ENCODE peak calls at places on chromosomes 7 and 10, in four cellular contexts. V is heart left ventricle; P is CD8-positive, alpha-beta T cell; O is Karpas-422. J is an unnamed sample. For H3K4me1, the result is how much of the 10 kb centered on the place peaks cover.

GRCh38 chr7:116500071-116500853 is 724 bp downstream of the CAV2 start:
- DNase-seq in V (peak), P (no peak), O (no peak), J (peak)

GRCh38 chr7:138979226-138979979 is 1.8 kb downstream of the KIAA1549 start:
- DNase-seq in V (no peak), P (no peak), O (no peak), J (no peak)

GRCh38 chr7:32104766-32105165 is 34.6 kb upstream of the PDE1C start:
- DNase-seq in V (no peak), P (no peak), O (no peak), J (no peak)

GRCh38 chr7:7181519-7182155 is 707 bp upstream of the C1GALT1 start:
- DNase-seq in V (peak), P (peak), O (peak), J (peak)

GRCh38 chr7:94176694-94177200 is 172.6 kb upstream of the BET1 start:
- DNase-seq in V (no peak), P (no peak), O (no peak), J (no peak)

GRCh38 chr10:96491303-96491702 is 22.4 kb downstream of the TLL2 start:
- DNase-seq in V (no peak), P (no peak), O (peak), J (no peak)

GRCh38 chr7:17166824-17167379 is 131.6 kb upstream of the AHR start:
- DNase-seq in V (no peak), P (no peak), O (no peak), J (no peak)

GRCh38 chr10:14396441-14397048 is 65.8 kb upstream of the FRMD4A start:
- DNase-seq in V (no peak), P (no peak), O (peak), J (no peak)

GRCh38 chr7:153567426-153567825 is 484.8 kb upstream of the DPP6 start:
- DNase-seq in V (peak), P (no peak), O (no peak), J (no peak)

GRCh38 chr10:48505394-48506112 is 99.3 kb downstream of the ARHGAP22 start:
- DNase-seq in V (no peak), P (no peak), O (no peak), J (no peak)

GRCh38 chr7:106047146-106047545 is 65.0 kb downstream of the SYPL1 start:
- DNase-seq in V (no peak), P (no peak), O (peak), J (no peak)

GRCh38 chr7:99473315-99473596 is 566 bp downstream of the ZNF789 start:
- DNase-seq in V (no peak), P (no peak), O (peak), J (no peak)

GRCh38 chr7:102463841-102464576 is 654 bp downstream of the ALKBH4 start:
- DNase-seq in V (no peak), P (no peak), O (peak), J (peak)

GRCh38 chr7:65731562-65732035 is 141.3 kb upstream of the VKORC1L1 start:
- DNase-seq in V (no peak), P (no peak), O (no peak), J (no peak)

GRCh38 chr7:158747408-158747807 is 42.8 kb upstream of the NCAPG2 start:
- DNase-seq in V (no peak), P (no peak), O (no peak), J (no peak)

GRCh38 chr10:6019796-6020195 is 42.4 kb downstream of the IL2RA start:
- DNase-seq in V (no peak), P (no peak), O (no peak), J (no peak)

GRCh38 chr7:106062521-106062931 is 49.6 kb downstream of the SYPL1 start:
- DNase-seq in V (no peak), P (no peak), O (peak), J (no peak)

GRCh38 chr10:20105931-20106330 is 289.7 kb downstream of the PLXDC2 start:
- DNase-seq in V (no peak), P (no peak), O (no peak), J (no peak)

GRCh38 chr7:1757601-1758000 is 87.5 kb downstream of the ELFN1 start:
- DNase-seq in V (no peak), P (no peak), O (no peak), J (peak)

GRCh38 chr10:90787906-90788491 is 69.8 kb downstream of the HTR7 start:
- DNase-seq in V (no peak), P (no peak), O (peak), J (no peak)

GRCh38 chr7:140982508-140982907 is 32.2 kb downstream of the MRPS33 start:
- DNase-seq in V (no peak), P (no peak), O (no peak), J (no peak)

GRCh38 chr7:139570119-139570518 is 46.6 kb downstream of the CLEC2L start:
- DNase-seq in V (no peak), P (no peak), O (no peak), J (no peak)

GRCh38 chr7:90474284-90475210 is 5.1 kb downstream of the PTTG1IP2 start:
- DNase-seq in V (no peak), P (no peak), O (no peak), J (no peak)

GRCh38 chr7:69615696-69616095 is 17.4 kb downstream of the AUTS2 start:
- DNase-seq in V (no peak), P (no peak), O (no peak), J (no peak)

GRCh38 chr10:16809074-16809718 is 8.0 kb downstream of the RSU1 start:
- DNase-seq in V (peak), P (peak), O (peak), J (no peak)

GRCh38 chr7:44769381-44770209 is 20.9 kb downstream of the ZMIZ2 start:
- DNase-seq in V (no peak), P (no peak), O (no peak), J (no peak)

GRCh38 chr10:119305860-119306513 is 98.6 kb downstream of the GRK5 start:
- DNase-seq in V (peak), P (peak), O (peak), J (peak)

GRCh38 chr10:13820119-13820518 is 233.4 kb downstream of the PRPF18 start:
- DNase-seq in V (no peak), P (no peak), O (no peak), J (no peak)

GRCh38 chr7:76514926-76515325 is 4.6 kb downstream of the UPK3B start:
- DNase-seq in V (peak), P (no peak), O (peak), J (peak)

GRCh38 chr10:110336111-110336721 is 31.5 kb upstream of the SMNDC1 start:
- DNase-seq in V (no peak), P (no peak), O (no peak), J (no peak)

GRCh38 chr10:48523212-48523819 is 81.6 kb downstream of the ARHGAP22 start:
- DNase-seq in V (peak), P (no peak), O (no peak), J (peak)

GRCh38 chr10:117619200-117619599 is 76.7 kb downstream of the EMX2 start:
- DNase-seq in V (no peak), P (no peak), O (no peak), J (no peak)

GRCh38 chr7:155124706-155125105 is 54.6 kb downstream of the HTR5A start:
- DNase-seq in V (no peak), P (no peak), O (no peak), J (no peak)

GRCh38 chr10:103592186-103593021 is 98.9 kb downstream of the NEURL1 start:
- DNase-seq in V (no peak), P (peak), O (peak), J (peak)

GRCh38 chr10:106555599-106555998 is 608.9 kb downstream of the SORCS1 start:
- DNase-seq in V (no peak), P (no peak), O (no peak), J (no peak)

GRCh38 chr10:102624094-102624493 is 20.2 kb upstream of the TRIM8 start:
- DNase-seq in V (no peak), P (no peak), O (no peak), J (peak)

GRCh38 chr7:136325021-136325420 is 347.9 kb upstream of the MTPN start:
- DNase-seq in V (no peak), P (no peak), O (no peak), J (no peak)

GRCh38 chr10:12081879-12082560 is 13.3 kb downstream of the DHTKD1 start:
- DNase-seq in V (no peak), P (no peak), O (no peak), J (no peak)

GRCh38 chr10:79161557-79161956 is 92.8 kb downstream of the ZMIZ1 start:
- DNase-seq in V (no peak), P (no peak), O (no peak), J (no peak)

GRCh38 chr7:100065452-100066186 is 15.9 kb downstream of the ZNF3 start:
- DNase-seq in V (no peak), P (no peak), O (no peak), J (no peak)

DNA sequence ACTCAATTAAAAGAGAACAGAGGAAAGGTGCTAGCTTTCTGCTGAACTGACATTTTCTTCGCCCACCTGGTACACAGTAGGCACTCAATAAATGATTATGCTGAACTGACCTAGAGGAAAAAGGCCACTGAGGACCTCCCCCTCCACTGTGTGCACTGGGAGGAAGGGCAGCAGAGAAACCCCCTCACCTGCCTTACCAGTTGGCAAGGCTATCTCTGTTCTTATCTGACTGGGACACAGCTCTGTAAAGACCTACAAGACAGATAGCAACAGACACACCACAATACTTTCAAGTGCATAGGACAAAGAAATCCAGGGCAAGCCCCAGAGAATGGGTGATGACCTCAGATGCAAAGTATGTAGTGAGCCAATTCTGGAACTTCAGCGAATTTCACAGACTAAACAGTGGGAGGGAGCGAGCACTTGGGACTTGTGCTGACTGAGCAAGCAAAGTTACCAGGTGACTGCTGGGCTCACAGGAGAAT is 30.4 kb downstream of the PDLIM1 start:
- DNase-seq in V (no peak), P (no peak), O (no peak), J (no peak)
- H3K4me1 ChIP-seq in V (under half), P (under half), O (under half), J (under half)

GRCh38 chr7:26653966-26654365 is 210.4 kb downstream of the SKAP2 start:
- DNase-seq in V (no peak), P (no peak), O (no peak), J (no peak)
- H3K27ac ChIP-seq in V (no peak), P (no peak), O (no peak), J (no peak)

GRCh38 chr7:28166982-28167715 is 13.4 kb downstream of the JAZF1 start:
- DNase-seq in V (no peak), P (no peak), O (no peak), J (no peak)

GRCh38 chr7:28169166-28169713 is 11.4 kb downstream of the JAZF1 start:
- DNase-seq in V (no peak), P (no peak), O (no peak), J (no peak)

GRCh38 chr7:28165971-28166955 is 14.3 kb downstream of the JAZF1 start:
- DNase-seq in V (no peak), P (no peak), O (no peak), J (no peak)

GRCh38 chr7:28170701-28171100 is 9.9 kb downstream of the JAZF1 start:
- DNase-seq in V (no peak), P (no peak), O (no peak), J (no peak)

DNA sequence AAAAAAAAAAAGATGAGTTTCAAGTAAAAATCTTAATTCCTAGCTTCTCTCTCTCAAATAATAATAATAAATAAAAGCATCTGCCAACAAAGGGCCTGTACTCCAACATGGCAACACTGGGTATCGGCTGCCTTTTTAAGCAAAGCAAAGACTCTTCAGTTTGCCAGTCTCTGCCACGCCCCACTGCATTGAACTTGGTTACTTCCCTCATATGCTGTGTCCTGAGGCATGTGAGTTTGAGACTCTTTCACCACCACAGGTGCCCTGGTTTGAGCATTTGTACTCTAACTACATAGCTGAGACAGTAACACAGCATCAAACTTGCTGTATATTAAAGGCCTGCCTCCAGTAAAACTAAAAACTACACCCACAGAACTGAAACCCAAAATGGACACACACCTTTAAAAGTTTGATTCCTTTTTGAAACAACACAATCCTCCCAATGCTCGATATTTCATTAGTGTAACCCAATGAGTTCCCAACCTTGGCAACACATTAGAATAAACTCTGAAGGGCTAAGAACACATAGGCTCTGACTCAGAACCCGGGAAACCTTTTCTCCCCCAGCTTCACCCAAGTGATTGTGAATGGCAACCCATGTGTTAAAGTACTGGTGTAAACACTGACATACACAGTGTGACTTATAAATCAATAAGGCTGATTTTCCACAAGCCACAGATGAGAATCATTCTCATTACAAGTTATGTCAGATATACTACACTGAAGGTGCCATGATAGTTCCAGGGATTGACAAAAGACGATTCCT is 12.0 kb downstream of the JAZF1 start:
- DNase-seq in V (no peak), P (no peak), O (no peak), J (no peak)
- H3K4me1 ChIP-seq in V (under half), P (under half), O (under half), J (under half)

GRCh38 chr7:22732556-22733126 is 5.6 kb downstream of the IL6 start:
- DNase-seq in V (no peak), P (no peak), O (no peak), J (no peak)
- H3K27ac ChIP-seq in V (no peak), P (no peak), O (no peak), J (no peak)

DNA sequence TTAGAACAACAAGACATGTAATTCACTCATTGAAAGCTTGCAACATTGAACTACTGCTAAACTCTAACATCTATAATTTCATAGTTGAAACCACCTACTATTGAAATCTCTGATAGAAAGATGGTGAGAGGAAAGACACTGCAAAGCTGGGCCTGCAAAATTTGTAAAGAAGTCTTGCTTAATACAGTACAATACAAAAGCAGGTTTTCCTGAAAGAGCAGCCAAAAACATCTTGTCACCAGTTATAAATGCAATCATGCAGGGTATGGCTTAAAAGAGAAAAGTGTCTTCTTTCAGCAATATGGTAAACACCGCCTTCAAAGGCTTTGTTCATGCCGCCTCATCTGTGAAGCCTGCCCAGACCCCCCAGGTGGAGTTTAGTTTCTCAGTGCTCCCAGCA is 109.2 kb downstream of the ANK3 start:
- DNase-seq in V (no peak), P (no peak), O (no peak), J (no peak)
- H3K4me1 ChIP-seq in V (under half), P (under half), O (under half), J (under half)

DNA sequence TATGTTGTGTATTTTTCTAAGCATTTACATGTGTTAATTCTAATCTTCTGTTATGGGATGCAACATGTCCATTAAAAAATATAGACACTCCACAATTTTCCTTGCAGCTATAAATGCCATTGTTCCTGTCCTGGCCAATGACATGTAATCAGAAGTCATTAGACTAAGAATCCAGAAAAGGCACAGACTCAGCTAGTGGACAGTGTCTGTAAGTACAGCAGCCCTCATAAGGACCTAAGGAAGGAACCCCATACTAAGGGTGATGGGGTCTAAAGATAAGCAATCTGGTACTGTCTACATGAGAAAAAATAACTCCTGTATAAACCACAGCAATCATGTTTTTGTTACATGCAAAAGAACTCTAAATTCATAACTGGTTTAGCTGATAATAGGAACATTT is 115.9 kb downstream of the GPR85 start:
- DNase-seq in V (no peak), P (no peak), O (peak), J (no peak)
- H3K27ac ChIP-seq in V (no peak), P (no peak), O (no peak), J (no peak)

DNA sequence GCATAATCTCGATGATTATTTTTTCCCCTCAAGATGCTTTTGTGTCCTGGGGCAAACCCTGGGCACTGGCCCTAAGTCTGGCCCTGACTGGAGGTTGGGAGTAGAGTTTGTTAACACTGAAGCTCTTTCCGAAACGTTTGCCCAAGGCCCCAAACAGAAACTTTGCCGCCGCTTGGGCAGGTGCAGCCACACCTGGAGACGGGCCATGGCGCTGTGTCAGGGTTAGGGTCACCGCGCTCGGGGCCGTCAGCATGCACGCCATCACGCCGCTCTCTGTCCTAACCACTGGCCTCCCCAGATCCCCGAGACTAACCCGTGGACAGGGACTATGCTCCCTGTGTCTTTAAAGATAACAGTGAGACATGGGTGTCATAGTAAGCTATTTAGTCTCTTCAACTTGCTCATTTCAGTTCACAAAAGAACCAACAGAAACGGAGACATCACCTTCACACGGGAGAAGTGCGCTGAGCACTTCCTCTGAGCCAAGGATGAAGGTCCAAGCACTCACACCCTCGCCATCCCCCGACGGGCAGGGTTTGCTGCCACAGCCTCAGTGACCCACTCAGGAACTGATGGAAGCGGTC is 85.3 kb upstream of the DIP2C start:
- DNase-seq in V (no peak), P (no peak), O (no peak), J (no peak)
- H3K4me1 ChIP-seq in V (under half), P (under half), O (under half), J (under half)